ENCODE peak calls at places on chromosomes 2 and 18, in nine cellular contexts. One of them, this sample, is unnamed.
A peak's percentile ranks its signal among the peaks of the same experiment; 100 is the strongest.

GRCh38 chr2:12685145-12685544 is 31.6 kb upstream of the TRIB2 start:
- DNase-seq in transverse colon: no peak
- DNase-seq in right lobe of liver: no peak
- DNase-seq in uterus: no peak
- DNase-seq in HCT116: no peak
- DNase-seq in upper lobe of left lung: no peak
- DNase-seq in sigmoid colon: no peak
- DNase-seq in HepG2: no peak
- DNase-seq in A549: no peak
- DNase-seq in this sample: no peak

GRCh38 chr2:232870002-232870765 is at the start of gene SNORC:
- DNase-seq in transverse colon: no peak
- DNase-seq in right lobe of liver: peak; percentile 34
- DNase-seq in uterus: no peak
- DNase-seq in HCT116: no peak
- DNase-seq in upper lobe of left lung: no peak
- DNase-seq in sigmoid colon: peak; percentile 52
- DNase-seq in HepG2: peak; percentile 48
- DNase-seq in A549: no peak
- DNase-seq in this sample: no peak

GRCh38 chr2:5981241-5982055 is 289.3 kb downstream of the SOX11 start:
- DNase-seq in transverse colon: no peak
- DNase-seq in right lobe of liver: no peak
- DNase-seq in uterus: no peak
- DNase-seq in HCT116: no peak
- DNase-seq in upper lobe of left lung: no peak
- DNase-seq in sigmoid colon: no peak
- DNase-seq in HepG2: no peak
- DNase-seq in A549: no peak
- DNase-seq in this sample: no peak

GRCh38 chr18:13470555-13471494 is 252.3 kb downstream of the LDLRAD4 start:
- DNase-seq in transverse colon: peak; percentile 19
- DNase-seq in right lobe of liver: peak; percentile 78
- DNase-seq in uterus: no peak
- DNase-seq in HCT116: no peak
- DNase-seq in upper lobe of left lung: peak; percentile 36
- DNase-seq in sigmoid colon: peak; percentile 68
- DNase-seq in HepG2: peak; percentile 63
- DNase-seq in A549: no peak
- DNase-seq in this sample: no peak

GRCh38 chr2:204452464-204453023 is 92.7 kb upstream of the PARD3B start:
- DNase-seq in transverse colon: peak; percentile 44
- DNase-seq in right lobe of liver: no peak
- DNase-seq in uterus: peak; percentile 42
- DNase-seq in HCT116: peak; percentile 23
- DNase-seq in upper lobe of left lung: peak; percentile 39
- DNase-seq in sigmoid colon: peak; percentile 79
- DNase-seq in HepG2: peak; percentile 74
- DNase-seq in A549: peak; percentile 58
- DNase-seq in this sample: peak; percentile 55

GRCh38 chr2:2746731-2747130 is 415.7 kb upstream of the MYT1L start:
- DNase-seq in transverse colon: no peak
- DNase-seq in right lobe of liver: no peak
- DNase-seq in uterus: no peak
- DNase-seq in HCT116: no peak
- DNase-seq in upper lobe of left lung: no peak
- DNase-seq in sigmoid colon: no peak
- DNase-seq in HepG2: no peak
- DNase-seq in A549: no peak
- DNase-seq in this sample: no peak

GRCh38 chr2:110864176-110864575 is 131.8 kb downstream of the ACOXL start:
- DNase-seq in transverse colon: no peak
- DNase-seq in right lobe of liver: no peak
- DNase-seq in uterus: no peak
- DNase-seq in HCT116: no peak
- DNase-seq in upper lobe of left lung: no peak
- DNase-seq in sigmoid colon: no peak
- DNase-seq in HepG2: no peak
- DNase-seq in A549: no peak
- DNase-seq in this sample: no peak

GRCh38 chr18:45657357-45658335 is 42.4 kb downstream of the SLC14A2 start:
- DNase-seq in transverse colon: no peak
- DNase-seq in right lobe of liver: no peak
- DNase-seq in uterus: no peak
- DNase-seq in HCT116: no peak
- DNase-seq in upper lobe of left lung: no peak
- DNase-seq in sigmoid colon: no peak
- DNase-seq in HepG2: no peak
- DNase-seq in A549: no peak
- DNase-seq in this sample: no peak

GRCh38 chr18:2139676-2140075 is 431.6 kb downstream of the METTL4 start:
- DNase-seq in transverse colon: no peak
- DNase-seq in right lobe of liver: no peak
- DNase-seq in uterus: no peak
- DNase-seq in HCT116: no peak
- DNase-seq in upper lobe of left lung: no peak
- DNase-seq in sigmoid colon: no peak
- DNase-seq in HepG2: no peak
- DNase-seq in A549: no peak
- DNase-seq in this sample: no peak

GRCh38 chr2:159855153-159856140 is 57.4 kb upstream of the CD302 start:
- DNase-seq in transverse colon: no peak
- DNase-seq in right lobe of liver: no peak
- DNase-seq in uterus: no peak
- DNase-seq in HCT116: no peak
- DNase-seq in upper lobe of left lung: peak; percentile 45
- DNase-seq in sigmoid colon: no peak
- DNase-seq in HepG2: no peak
- DNase-seq in A549: no peak
- DNase-seq in this sample: no peak

GRCh38 chr2:43226955-43227829 is 786 bp upstream of the ZFP36L2 start:
- DNase-seq in transverse colon: peak; percentile 96
- DNase-seq in right lobe of liver: peak; percentile 99
- DNase-seq in uterus: peak; percentile 92
- DNase-seq in HCT116: peak; percentile 47
- DNase-seq in upper lobe of left lung: peak; percentile 97
- DNase-seq in sigmoid colon: peak; percentile 99
- DNase-seq in HepG2: peak; percentile 93
- DNase-seq in A549: peak; percentile 87
- DNase-seq in this sample: peak; percentile 95
- TF ChIP-seq POLR2A in transverse colon: peak; percentile 16
- TF ChIP-seq POLR2A in right lobe of liver: no peak
- TF ChIP-seq POLR2A in uterus: no peak
- TF ChIP-seq POLR2A in HCT116: no peak
- TF ChIP-seq POLR2A in upper lobe of left lung: peak; percentile 60
- TF ChIP-seq POLR2A in sigmoid colon: peak; percentile 53
- TF ChIP-seq POLR2A in HepG2: peak; percentile 39
- TF ChIP-seq POLR2A in A549: peak; percentile 56
- TF ChIP-seq POLR2A in this sample: peak; percentile 65

GRCh38 chr2:231604101-231604684 is 11.5 kb downstream of the TEX44 start:
- DNase-seq in transverse colon: peak; percentile 61
- DNase-seq in right lobe of liver: peak; percentile 64
- DNase-seq in uterus: peak; percentile 76
- DNase-seq in HCT116: no peak
- DNase-seq in upper lobe of left lung: peak; percentile 42
- DNase-seq in sigmoid colon: peak; percentile 89
- DNase-seq in HepG2: peak; percentile 36
- DNase-seq in A549: peak; percentile 49
- DNase-seq in this sample: peak; percentile 48

GRCh38 chr2:231601356-231602229 is 8.9 kb downstream of the TEX44 start:
- DNase-seq in transverse colon: peak; percentile 91
- DNase-seq in right lobe of liver: peak; percentile 83
- DNase-seq in uterus: peak; percentile 86
- DNase-seq in HCT116: peak; percentile 82
- DNase-seq in upper lobe of left lung: peak; percentile 91
- DNase-seq in sigmoid colon: peak; percentile 90
- DNase-seq in HepG2: peak; percentile 75
- DNase-seq in A549: peak; percentile 84
- DNase-seq in this sample: peak; percentile 85

GRCh38 chr2:231604685-231605606 is 12.3 kb downstream of the TEX44 start:
- DNase-seq in transverse colon: peak; percentile 100
- DNase-seq in right lobe of liver: peak; percentile 99
- DNase-seq in uterus: peak; percentile 100
- DNase-seq in HCT116: peak; percentile 94
- DNase-seq in upper lobe of left lung: peak; percentile 100
- DNase-seq in sigmoid colon: peak; percentile 100
- DNase-seq in HepG2: peak; percentile 92
- DNase-seq in A549: peak; percentile 93
- DNase-seq in this sample: peak; percentile 99

GRCh38 chr2:231600619-231601355 is 8.1 kb downstream of the TEX44 start:
- DNase-seq in transverse colon: no peak
- DNase-seq in right lobe of liver: no peak
- DNase-seq in uterus: no peak
- DNase-seq in HCT116: no peak
- DNase-seq in upper lobe of left lung: no peak
- DNase-seq in sigmoid colon: no peak
- DNase-seq in HepG2: no peak
- DNase-seq in A549: no peak
- DNase-seq in this sample: no peak

GRCh38 chr2:231602874-231603467 is 10.3 kb downstream of the TEX44 start:
- DNase-seq in transverse colon: no peak
- DNase-seq in right lobe of liver: no peak
- DNase-seq in uterus: no peak
- DNase-seq in HCT116: no peak
- DNase-seq in upper lobe of left lung: no peak
- DNase-seq in sigmoid colon: no peak
- DNase-seq in HepG2: no peak
- DNase-seq in A549: no peak
- DNase-seq in this sample: no peak
- H3K27ac ChIP-seq in transverse colon: peak overlapping the region; percentile 99
- H3K27ac ChIP-seq in right lobe of liver: no peak overlapping the region
- H3K27ac ChIP-seq in uterus: peak overlapping the region; percentile 100
- H3K27ac ChIP-seq in HCT116: no peak overlapping the region
- H3K27ac ChIP-seq in upper lobe of left lung: no peak overlapping the region
- H3K27ac ChIP-seq in sigmoid colon: peak overlapping the region; percentile 100
- H3K27ac ChIP-seq in HepG2: no peak overlapping the region
- H3K27ac ChIP-seq in A549: peak overlapping the region; percentile 96
- H3K27ac ChIP-seq in this sample: peak overlapping the region; percentile 99

GRCh38 chr2:56229397-56230060 is 45.7 kb downstream of the CCDC85A start:
- DNase-seq in transverse colon: no peak
- DNase-seq in right lobe of liver: no peak
- DNase-seq in uterus: no peak
- DNase-seq in HCT116: no peak
- DNase-seq in upper lobe of left lung: no peak
- DNase-seq in sigmoid colon: no peak
- DNase-seq in HepG2: no peak
- DNase-seq in A549: no peak
- DNase-seq in this sample: no peak

GRCh38 chr2:56230171-56230570 is 46.4 kb downstream of the CCDC85A start:
- DNase-seq in transverse colon: no peak
- DNase-seq in right lobe of liver: no peak
- DNase-seq in uterus: no peak
- DNase-seq in HCT116: peak; percentile 24
- DNase-seq in upper lobe of left lung: no peak
- DNase-seq in sigmoid colon: no peak
- DNase-seq in HepG2: no peak
- DNase-seq in A549: no peak
- DNase-seq in this sample: no peak

GRCh38 chr2:56232912-56233311 is 49.1 kb downstream of the CCDC85A start:
- DNase-seq in transverse colon: no peak
- DNase-seq in right lobe of liver: no peak
- DNase-seq in uterus: no peak
- DNase-seq in HCT116: no peak
- DNase-seq in upper lobe of left lung: no peak
- DNase-seq in sigmoid colon: no peak
- DNase-seq in HepG2: no peak
- DNase-seq in A549: no peak
- DNase-seq in this sample: no peak

GRCh38 chr2:56234241-56234640 is 50.5 kb downstream of the CCDC85A start:
- DNase-seq in transverse colon: no peak
- DNase-seq in right lobe of liver: no peak
- DNase-seq in uterus: no peak
- DNase-seq in HCT116: no peak
- DNase-seq in upper lobe of left lung: no peak
- DNase-seq in sigmoid colon: no peak
- DNase-seq in HepG2: no peak
- DNase-seq in A549: no peak
- DNase-seq in this sample: no peak

DNA sequence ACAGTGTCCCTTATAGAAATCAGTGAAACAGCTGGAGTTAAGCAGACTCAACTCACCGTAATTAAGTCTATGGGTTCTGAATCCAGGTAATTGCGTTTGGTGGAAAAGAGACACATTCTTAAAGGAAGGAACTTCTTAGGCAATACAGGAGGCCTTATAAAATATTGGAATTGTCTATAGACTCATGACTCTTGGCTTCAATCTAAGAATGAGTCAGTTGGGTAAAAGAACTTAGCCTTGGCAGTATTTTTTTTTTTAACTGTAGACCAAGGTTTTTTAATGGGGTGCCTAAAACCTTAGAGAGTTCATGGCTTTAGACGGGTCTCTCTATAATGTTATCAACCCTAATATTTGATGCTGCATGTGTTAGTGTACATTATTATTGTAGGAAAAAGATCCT is 47.6 kb downstream of the CCDC85A start:
- DNase-seq in transverse colon: no peak
- DNase-seq in right lobe of liver: no peak
- DNase-seq in uterus: no peak
- DNase-seq in HCT116: no peak
- DNase-seq in upper lobe of left lung: no peak
- DNase-seq in sigmoid colon: no peak
- DNase-seq in HepG2: no peak
- DNase-seq in A549: no peak
- DNase-seq in this sample: no peak
- TF ChIP-seq POLR2A in transverse colon: no peak
- TF ChIP-seq POLR2A in right lobe of liver: no peak
- TF ChIP-seq POLR2A in uterus: no peak
- TF ChIP-seq POLR2A in HCT116: no peak
- TF ChIP-seq POLR2A in upper lobe of left lung: no peak
- TF ChIP-seq POLR2A in sigmoid colon: no peak
- TF ChIP-seq POLR2A in HepG2: no peak
- TF ChIP-seq POLR2A in A549: no peak
- TF ChIP-seq POLR2A in this sample: no peak

GRCh38 chr2:84925724-84926376 is 20.4 kb downstream of the TMSB10 start:
- DNase-seq in transverse colon: peak; percentile 99
- DNase-seq in right lobe of liver: peak; percentile 97
- DNase-seq in uterus: peak; percentile 90
- DNase-seq in HCT116: peak; percentile 98
- DNase-seq in upper lobe of left lung: peak; percentile 99
- DNase-seq in sigmoid colon: peak; percentile 95
- DNase-seq in HepG2: peak; percentile 98
- DNase-seq in A549: peak; percentile 94
- DNase-seq in this sample: peak; percentile 95

GRCh38 chr2:84924173-84925106 is 19.0 kb downstream of the TMSB10 start:
- DNase-seq in transverse colon: peak; percentile 62
- DNase-seq in right lobe of liver: no peak
- DNase-seq in uterus: peak; percentile 61
- DNase-seq in HCT116: no peak
- DNase-seq in upper lobe of left lung: peak; percentile 52
- DNase-seq in sigmoid colon: peak; percentile 36
- DNase-seq in HepG2: peak; percentile 95
- DNase-seq in A549: no peak
- DNase-seq in this sample: no peak

GRCh38 chr2:84919885-84920580 is 14.6 kb downstream of the TMSB10 start:
- DNase-seq in transverse colon: peak; percentile 42
- DNase-seq in right lobe of liver: no peak
- DNase-seq in uterus: peak; percentile 80
- DNase-seq in HCT116: peak; percentile 94
- DNase-seq in upper lobe of left lung: peak; percentile 49
- DNase-seq in sigmoid colon: peak; percentile 77
- DNase-seq in HepG2: peak; percentile 95
- DNase-seq in A549: peak; percentile 88
- DNase-seq in this sample: no peak

GRCh38 chr2:84925336-84925723 is 19.9 kb downstream of the TMSB10 start:
- DNase-seq in transverse colon: no peak
- DNase-seq in right lobe of liver: no peak
- DNase-seq in uterus: no peak
- DNase-seq in HCT116: no peak
- DNase-seq in upper lobe of left lung: no peak
- DNase-seq in sigmoid colon: peak; percentile 20
- DNase-seq in HepG2: no peak
- DNase-seq in A549: no peak
- DNase-seq in this sample: no peak

GRCh38 chr2:84923009-84923408 is 17.6 kb downstream of the TMSB10 start:
- DNase-seq in transverse colon: no peak
- DNase-seq in right lobe of liver: no peak
- DNase-seq in uterus: no peak
- DNase-seq in HCT116: no peak
- DNase-seq in upper lobe of left lung: no peak
- DNase-seq in sigmoid colon: no peak
- DNase-seq in HepG2: no peak
- DNase-seq in A549: no peak
- DNase-seq in this sample: no peak
- H3K27ac ChIP-seq in transverse colon: no peak overlapping the region
- H3K27ac ChIP-seq in right lobe of liver: no peak overlapping the region
- H3K27ac ChIP-seq in uterus: no peak overlapping the region
- H3K27ac ChIP-seq in HCT116: no peak overlapping the region
- H3K27ac ChIP-seq in upper lobe of left lung: no peak overlapping the region
- H3K27ac ChIP-seq in sigmoid colon: no peak overlapping the region
- H3K27ac ChIP-seq in HepG2: no peak overlapping the region
- H3K27ac ChIP-seq in A549: peak overlapping the region; percentile 71
- H3K27ac ChIP-seq in this sample: no peak overlapping the region

This sample was measured in breast epithelium.